ENCODE peak calls at places on chromosomes 5 and 9, in six cellular contexts. W is neuronal stem cell, M is mesendoderm, Y is H1, H is mesenchymal stem cell, N is IMR-90. R is an unnamed sample.

GRCh38 chr5:124824637-124825158 is 78.3 kb upstream of the ZNF608 start:
- DNase-seq in H (peak), M (peak), Y (no peak), N (peak), W (no peak), R (peak)

GRCh38 chr5:145925353-145925752 is 11.0 kb upstream of the SH3RF2 start:
- DNase-seq in H (peak), W (no peak), N (peak), M (peak), Y (no peak), R (no peak)

GRCh38 chr5:102296229-102296817 is at the start of gene SLCO4C1:
- DNase-seq in N (no peak), Y (peak), W (peak), H (peak), M (peak), R (peak)

GRCh38 chr9:125522328-125522725 is 184.7 kb downstream of the MAPKAP1 start:
- DNase-seq in W (no peak), N (peak), Y (no peak), M (no peak), H (peak), R (no peak)

GRCh38 chr9:84953797-84954695 is 284.5 kb downstream of the NTRK2 start:
- DNase-seq in W (peak), M (peak), Y (peak), N (peak), H (peak), R (peak)

GRCh38 chr9:76552751-76553150 is 93.8 kb downstream of the GCNT1 start:
- DNase-seq in M (peak), W (no peak), Y (no peak), N (no peak), H (no peak), R (no peak)

GRCh38 chr9:107637421-107638420 is 148.2 kb upstream of the KLF4 start:
- DNase-seq in N (peak), H (peak), M (peak), W (peak), Y (no peak), R (peak)

GRCh38 chr5:35863159-35863558 is 6.5 kb downstream of the IL7R start:
- DNase-seq in M (no peak), N (no peak), Y (no peak), H (no peak), W (no peak), R (peak)

GRCh38 chr5:134018154-134018985 is 13.6 kb upstream of the VDAC1 start:
- DNase-seq in M (no peak), Y (no peak), W (no peak), N (peak), H (no peak), R (no peak)

GRCh38 chr5:113068559-113068958 is 92.0 kb downstream of the DCP2 start:
- DNase-seq in W (no peak), Y (no peak), H (no peak), M (no peak), N (peak), R (no peak)

GRCh38 chr5:62043289-62044274 is 262.4 kb upstream of the KIF2A start:
- DNase-seq in M (peak), N (no peak), W (peak), H (no peak), Y (peak), R (no peak)

GRCh38 chr9:77016111-77016525 is 3.3 kb upstream of the FOXB2 start:
- DNase-seq in M (peak), H (no peak), Y (no peak), W (peak), N (no peak), R (no peak)

GRCh38 chr5:171390883-171391677 is 3.4 kb downstream of the NPM1 start:
- DNase-seq in M (no peak), H (peak), Y (no peak), N (no peak), W (no peak), R (no peak)

GRCh38 chr5:139708877-139709586 is 60.9 kb downstream of the CXXC5 start:
- DNase-seq in H (peak), M (peak), N (peak), Y (no peak), W (peak), R (peak)
- H3K4me3 ChIP-seq in H (peak), M (no peak), N (no peak), Y (peak), W (peak), R (no peak)

DNA sequence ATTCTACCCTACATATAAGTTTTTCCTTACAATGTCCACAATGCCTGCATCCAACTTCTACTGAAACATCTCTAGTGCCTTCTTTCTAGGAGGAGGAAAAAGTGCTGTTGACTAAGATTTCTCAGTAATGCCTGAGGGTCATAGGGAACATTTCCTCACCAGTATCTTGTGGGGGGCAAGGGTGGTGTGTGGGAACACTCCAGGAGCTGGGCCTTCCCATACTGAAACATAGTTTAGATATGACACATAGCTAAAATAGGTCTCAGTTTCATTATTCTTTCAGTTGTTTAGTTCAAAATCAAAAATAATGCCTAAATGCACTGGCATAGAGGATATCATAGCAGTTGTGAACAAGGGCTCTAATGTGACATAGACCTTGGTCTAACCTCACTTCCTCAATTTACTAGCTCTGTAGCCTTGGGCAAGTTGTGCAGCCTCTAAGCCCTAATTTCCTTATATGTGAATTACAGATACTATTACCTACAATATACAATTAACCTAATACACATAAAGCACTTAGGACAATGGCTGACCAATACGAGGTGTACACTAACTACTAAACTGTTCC is 66.1 kb downstream of the HAPLN1 start:
- DNase-seq in W (no peak), N (no peak), M (no peak), Y (no peak), H (peak), R (no peak)
- H4K8ac ChIP-seq in W (no peak), N (no peak), M (no peak), Y (no peak), H (no peak), R (no peak)

DNA sequence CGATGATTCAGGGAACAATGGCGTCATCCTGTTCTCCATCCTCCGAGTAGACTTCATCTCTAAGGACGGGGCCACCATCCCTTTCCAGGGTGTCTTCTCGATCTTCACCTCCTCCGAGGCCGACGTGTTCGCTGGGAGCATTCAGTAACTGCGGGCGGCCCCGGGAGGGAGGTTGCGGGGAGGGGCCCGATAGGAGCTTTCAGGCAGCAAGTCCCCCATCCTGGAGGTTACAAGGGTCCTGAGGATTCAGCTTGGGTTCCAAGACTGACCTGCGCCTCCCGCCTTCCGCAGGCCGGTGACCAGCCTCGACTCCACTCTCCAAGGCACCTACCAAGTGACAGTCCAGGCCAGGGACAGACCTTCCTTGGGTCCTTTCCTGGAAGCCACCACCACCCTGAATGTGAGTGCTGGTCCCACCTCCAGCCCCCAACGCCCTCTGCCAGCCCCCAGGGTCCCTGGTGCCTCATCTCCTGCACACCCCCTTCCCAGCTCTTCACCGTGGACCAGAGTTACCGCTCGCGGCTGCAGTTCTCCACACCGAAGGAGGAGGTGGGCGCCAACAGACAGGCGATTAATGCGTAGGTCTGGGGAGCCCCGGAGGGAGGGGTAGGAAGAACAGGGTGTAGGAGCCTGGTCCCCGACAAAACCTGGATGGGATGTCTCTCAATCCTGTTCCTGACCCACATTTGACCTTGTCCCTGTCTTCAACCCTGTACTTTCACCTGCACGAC is 20.8 kb downstream of the GPRIN1 start:
- DNase-seq in M (no peak), Y (no peak), H (no peak), N (no peak), W (no peak), R (no peak)
- H3K4me3 ChIP-seq in M (no peak), Y (no peak), H (no peak), N (no peak), W (no peak), R (no peak)

GRCh38 chr5:137822983-137823382 is 44.7 kb upstream of the MYOT start:
- DNase-seq in M (no peak), Y (no peak), W (no peak), N (no peak), H (no peak), R (no peak)
- H4K8ac ChIP-seq in M (no peak), Y (no peak), W (no peak), N (no peak), H (no peak), R (no peak)

GRCh38 chr5:143145388-143145787 is 258.1 kb downstream of the NR3C1 start:
- DNase-seq in M (no peak), W (no peak), Y (no peak), N (no peak), H (no peak), R (no peak)
- H3K4me3 ChIP-seq in M (no peak), W (no peak), Y (no peak), N (no peak), H (no peak), R (no peak)

GRCh38 chr9:95776131-95776530 is 99.4 kb upstream of the ERCC6L2 start:
- DNase-seq in H (no peak), M (no peak), W (no peak), N (peak), Y (no peak), R (no peak)
- H4K8ac ChIP-seq in H (no peak), M (no peak), W (no peak), N (no peak), Y (no peak), R (no peak)

GRCh38 chr5:109192027-109192426 is 217.7 kb downstream of the PJA2 start:
- DNase-seq in H (peak), Y (no peak), N (no peak), M (no peak), W (no peak), R (no peak)

GRCh38 chr5:109192543-109193281 is 217.1 kb downstream of the PJA2 start:
- DNase-seq in W (no peak), N (no peak), Y (no peak), M (no peak), H (no peak), R (no peak)

GRCh38 chr5:109191153-109191558 is 218.6 kb downstream of the PJA2 start:
- DNase-seq in N (peak), M (peak), H (peak), W (no peak), Y (no peak), R (no peak)

GRCh38 chr5:109186759-109187158 is 223.0 kb downstream of the PJA2 start:
- DNase-seq in M (no peak), Y (no peak), H (no peak), W (no peak), N (no peak), R (no peak)
- H3K4me3 ChIP-seq in M (no peak), Y (no peak), H (no peak), W (no peak), N (no peak), R (no peak)

GRCh38 chr5:12934722-12935121 is 1009.8 kb downstream of the DNAH5 start:
- DNase-seq in N (no peak), Y (no peak), H (no peak), M (no peak), W (no peak), R (no peak)
- H4K8ac ChIP-seq in N (no peak), Y (no peak), H (peak), M (no peak), W (no peak), R (no peak)

GRCh38 chr5:122516432-122516743 is 204.4 kb downstream of the SNCAIP start:
- DNase-seq in W (no peak), N (no peak), H (no peak), Y (no peak), M (no peak), R (no peak)
- H3K4me3 ChIP-seq in W (no peak), N (no peak), H (no peak), Y (no peak), M (no peak), R (no peak)

R was measured in trophoblast cell.